ENCODE peak calls at places on chromosomes 7 and 10, in seven cellular contexts. C is NT2/D1, T is NCI-H1092 treated with DMSO at 0.1 percent for 48 hours, Z is iPS-NIHi11, V is posterior vena cava, E is HCT116, Y is fibroblast of the conjunctiva. O is an unnamed sample.

GRCh38 chr7:101817031-101817929 is at the start of gene CUX1:
- DNase-seq in C (no peak), T (peak), Z (peak), V (peak), E (no peak), Y (no peak), O (no peak)

GRCh38 chr10:33521062-33521461 is 186.6 kb upstream of the NRP1 start:
- DNase-seq in C (no peak), T (no peak), Z (no peak), V (no peak), E (no peak), Y (no peak), O (no peak)

GRCh38 chr7:88224596-88225275 is 4.9 kb upstream of the SRI start:
- DNase-seq in C (no peak), T (no peak), Z (no peak), V (no peak), E (no peak), Y (no peak), O (no peak)

GRCh38 chr10:103797857-103798256 is 57.5 kb downstream of the SH3PXD2A start:
- DNase-seq in C (no peak), T (no peak), Z (no peak), V (no peak), E (no peak), Y (no peak), O (no peak)

GRCh38 chr10:80451132-80451531 is 3.0 kb upstream of the TSPAN14 start:
- DNase-seq in C (no peak), T (no peak), Z (no peak), V (no peak), E (no peak), Y (no peak), O (no peak)

GRCh38 chr7:75642810-75643486 is 95.8 kb downstream of the HIP1 start:
- DNase-seq in C (no peak), T (no peak), Z (peak), V (no peak), E (peak), Y (peak), O (peak)

GRCh38 chr10:22684707-22685106 is 29.7 kb downstream of the PIP4K2A start:
- DNase-seq in C (no peak), T (no peak), Z (no peak), V (no peak), E (no peak), Y (no peak), O (no peak)

GRCh38 chr7:99975782-99976521 is at the start of gene AZGP1:
- DNase-seq in C (no peak), T (no peak), Z (no peak), V (peak), E (no peak), Y (no peak), O (no peak)

GRCh38 chr7:11847336-11847735 is 15.3 kb upstream of the THSD7A start:
- DNase-seq in C (no peak), T (no peak), Z (no peak), V (no peak), E (no peak), Y (no peak), O (no peak)

GRCh38 chr7:24704311-24704710 is 53.0 kb downstream of the GSDME start:
- DNase-seq in C (no peak), T (no peak), Z (no peak), V (no peak), E (no peak), Y (no peak), O (no peak)

GRCh38 chr10:110864662-110865140 is 7.0 kb upstream of the PDCD4 start:
- DNase-seq in C (no peak), T (no peak), Z (no peak), V (no peak), E (no peak), Y (no peak), O (no peak)

GRCh38 chr7:78924581-78924980 is 528.9 kb downstream of the MAGI2 start:
- DNase-seq in C (peak), T (peak), Z (peak), V (no peak), E (peak), Y (peak), O (no peak)

GRCh38 chr7:51123322-51124021 is 193.1 kb downstream of the COBL start:
- DNase-seq in C (no peak), T (no peak), Z (no peak), V (no peak), E (peak), Y (peak), O (no peak)

GRCh38 chr10:13815766-13816165 is 229.0 kb downstream of the PRPF18 start:
- DNase-seq in C (no peak), T (no peak), Z (no peak), V (no peak), E (no peak), Y (no peak), O (no peak)

GRCh38 chr10:13971586-13972475 is 358.9 kb downstream of the FRMD4A start:
- DNase-seq in C (no peak), T (no peak), Z (peak), V (no peak), E (no peak), Y (no peak), O (no peak)

GRCh38 chr10:102781921-102782542 is 38.3 kb downstream of the WBP1L start:
- DNase-seq in C (no peak), T (no peak), Z (no peak), V (peak), E (no peak), Y (no peak), O (no peak)

GRCh38 chr7:47552631-47553030 is 29.3 kb downstream of the TNS3 start:
- DNase-seq in C (no peak), T (no peak), Z (no peak), V (no peak), E (no peak), Y (no peak), O (no peak)

GRCh38 chr7:132778761-132779160 is 202.5 kb upstream of the PLXNA4 start:
- DNase-seq in C (no peak), T (no peak), Z (no peak), V (no peak), E (no peak), Y (no peak), O (no peak)

GRCh38 chr7:146670532-146670931 is 553.9 kb downstream of the CNTNAP2 start:
- DNase-seq in C (no peak), T (no peak), Z (peak), V (no peak), E (no peak), Y (no peak), O (no peak)

GRCh38 chr10:115711306-115711705 is 561.7 kb downstream of the GFRA1 start:
- DNase-seq in C (no peak), T (no peak), Z (no peak), V (no peak), E (no peak), Y (no peak), O (no peak)

GRCh38 chr7:155456772-155457543 is 971 bp upstream of the EN2 start:
- DNase-seq in C (no peak), T (peak), Z (peak), V (peak), E (no peak), Y (peak), O (no peak)

GRCh38 chr7:43592321-43592720 is 9.4 kb downstream of the STK17A start:
- DNase-seq in C (no peak), T (no peak), Z (no peak), V (no peak), E (no peak), Y (no peak), O (no peak)

GRCh38 chr7:115128163-115128562 is 206.3 kb downstream of the MDFIC start:
- DNase-seq in C (no peak), T (no peak), Z (no peak), V (no peak), E (no peak), Y (no peak), O (no peak)

GRCh38 chr10:45005284-45005683 is 4.6 kb downstream of the ZNF22 start:
- DNase-seq in C (no peak), T (no peak), Z (no peak), V (no peak), E (no peak), Y (no peak), O (no peak)

GRCh38 chr10:119267384-119267783 is 60.0 kb downstream of the GRK5 start:
- DNase-seq in C (no peak), T (no peak), Z (no peak), V (no peak), E (no peak), Y (no peak), O (no peak)

GRCh38 chr7:157700237-157701005 is 363.6 kb downstream of the DNAJB6 start:
- DNase-seq in C (no peak), T (no peak), Z (no peak), V (peak), E (no peak), Y (no peak), O (no peak)

GRCh38 chr7:94643771-94644545 is 12.0 kb downstream of the SGCE start:
- DNase-seq in C (no peak), T (no peak), Z (no peak), V (no peak), E (no peak), Y (no peak), O (no peak)

GRCh38 chr10:34254596-34254995 is 560.5 kb downstream of the PARD3 start:
- DNase-seq in C (no peak), T (no peak), Z (no peak), V (no peak), E (peak), Y (peak), O (no peak)